ENCODE peak calls at places on chromosomes 6 and 20, in eight cellular contexts. A is Calu3; H is MM.1S; G is pons; X is cardiac muscle cell; C is astrocyte of the spinal cord; P is effector CD4-positive, alpha-beta T cell; Y is HT1080. M is an unnamed sample.

GRCh38 chr6:154555075-154555677 is 44.7 kb upstream of the CNKSR3 start:
- DNase-seq in A (no peak), H (no peak), G (no peak), X (no peak), C (peak), P (no peak), Y (peak), M (peak)

GRCh38 chr20:51565298-51565697 is 22.8 kb upstream of the NFATC2 start:
- DNase-seq in A (no peak), H (no peak), G (no peak), X (no peak), C (no peak), P (no peak), Y (no peak), M (no peak)

GRCh38 chr6:137231156-137231555 is 12.0 kb upstream of the IFNGR1 start:
- DNase-seq in A (no peak), H (no peak), G (no peak), X (no peak), C (no peak), P (no peak), Y (no peak), M (no peak)

GRCh38 chr20:49759266-49759950 is 45.7 kb upstream of the B4GALT5 start:
- DNase-seq in A (no peak), H (no peak), G (no peak), X (no peak), C (no peak), P (no peak), Y (no peak), M (no peak)

GRCh38 chr6:104601008-104601745 is 258.5 kb downstream of the HACE1 start:
- DNase-seq in A (no peak), H (no peak), G (no peak), X (no peak), C (no peak), P (no peak), Y (no peak), M (no peak)

GRCh38 chr6:2793491-2794151 is 28.4 kb downstream of the WRNIP1 start:
- DNase-seq in A (no peak), H (no peak), G (no peak), X (peak), C (peak), P (no peak), Y (no peak), M (no peak)

GRCh38 chr6:147001621-147002020 is 202.6 kb upstream of the STXBP5 start:
- DNase-seq in A (no peak), H (no peak), G (no peak), X (no peak), C (no peak), P (no peak), Y (no peak), M (no peak)

GRCh38 chr6:166624275-166624674 is 2.8 kb downstream of the RPS6KA2 start:
- DNase-seq in A (no peak), H (no peak), G (peak), X (no peak), C (peak), P (no peak), Y (no peak), M (no peak)

GRCh38 chr20:23602261-23602660 is 3.5 kb downstream of the CST9 start:
- DNase-seq in A (no peak), H (no peak), G (no peak), X (no peak), C (no peak), P (no peak), Y (no peak), M (no peak)

GRCh38 chr20:57596358-57596757 is 23.9 kb downstream of the ZBP1 start:
- DNase-seq in A (no peak), H (no peak), G (no peak), X (no peak), C (no peak), P (no peak), Y (no peak), M (no peak)

GRCh38 chr6:124967444-124967843 is 5.2 kb downstream of the RNF217 start:
- DNase-seq in A (no peak), H (no peak), G (no peak), X (no peak), C (no peak), P (no peak), Y (peak), M (no peak)

GRCh38 chr6:79888587-79888986 is 58.8 kb downstream of the ELOVL4 start:
- DNase-seq in A (no peak), H (no peak), G (no peak), X (no peak), C (no peak), P (no peak), Y (no peak), M (no peak)

GRCh38 chr20:38325905-38326304 is 20.4 kb upstream of the LBP start:
- DNase-seq in A (no peak), H (peak), G (no peak), X (no peak), C (no peak), P (no peak), Y (no peak), M (no peak)

GRCh38 chr20:22429175-22430153 is 154.9 kb downstream of the FOXA2 start:
- DNase-seq in A (no peak), H (no peak), G (no peak), X (no peak), C (no peak), P (no peak), Y (no peak), M (no peak)

GRCh38 chr6:166765234-166765541 is 138.1 kb upstream of the RPS6KA2 start:
- DNase-seq in A (no peak), H (no peak), G (no peak), X (no peak), C (no peak), P (no peak), Y (no peak), M (no peak)

GRCh38 chr6:446418-447366 is 55.1 kb downstream of the IRF4 start:
- DNase-seq in A (no peak), H (no peak), G (no peak), X (no peak), C (no peak), P (peak), Y (peak), M (no peak)

GRCh38 chr6:119966484-119966883 is 616.9 kb upstream of the MAN1A1 start:
- DNase-seq in A (no peak), H (no peak), G (no peak), X (no peak), C (no peak), P (no peak), Y (no peak), M (no peak)

GRCh38 chr20:49586967-49587587 is 19.1 kb upstream of the PTGIS start:
- DNase-seq in A (no peak), H (no peak), G (no peak), X (no peak), C (peak), P (no peak), Y (no peak), M (no peak)

GRCh38 chr6:142336183-142336582 is 34.4 kb downstream of the ADGRG6 start:
- DNase-seq in A (no peak), H (no peak), G (no peak), X (no peak), C (no peak), P (no peak), Y (no peak), M (no peak)

GRCh38 chr6:111662192-111662793 is 56.6 kb upstream of the TRAF3IP2 start:
- DNase-seq in A (no peak), H (no peak), G (no peak), X (no peak), C (no peak), P (no peak), Y (no peak), M (no peak)

GRCh38 chr20:10359621-10360040 is 74.4 kb downstream of the MKKS start:
- DNase-seq in A (no peak), H (no peak), G (no peak), X (no peak), C (peak), P (no peak), Y (peak), M (no peak)

GRCh38 chr6:71287038-71287437 is 1.6 kb upstream of the OGFRL1 start:
- DNase-seq in A (no peak), H (peak), G (peak), X (no peak), C (no peak), P (no peak), Y (no peak), M (no peak)

GRCh38 chr20:63368151-63368550 is 7.0 kb upstream of the CHRNA4 start:
- DNase-seq in A (no peak), H (no peak), G (no peak), X (no peak), C (no peak), P (no peak), Y (no peak), M (no peak)

GRCh38 chr6:23228439-23229024 is 659.2 kb downstream of the HDGFL1 start:
- DNase-seq in A (no peak), H (no peak), G (no peak), X (no peak), C (no peak), P (no peak), Y (peak), M (no peak)

GRCh38 chr6:37988131-37988530 is 168.6 kb downstream of the ZFAND3 start:
- DNase-seq in A (no peak), H (no peak), G (no peak), X (no peak), C (peak), P (no peak), Y (no peak), M (no peak)

GRCh38 chr6:109349419-109349987 is 32.8 kb downstream of the CD164 start:
- DNase-seq in A (peak), H (no peak), G (no peak), X (peak), C (peak), P (no peak), Y (peak), M (peak)

GRCh38 chr20:58787211-58788067 is 63.3 kb downstream of the GNAS-AS1 start:
- DNase-seq in A (no peak), H (no peak), G (no peak), X (no peak), C (no peak), P (no peak), Y (no peak), M (no peak)

GRCh38 chr20:47267621-47268020 is 88.9 kb downstream of the ZMYND8 start:
- DNase-seq in A (no peak), H (no peak), G (no peak), X (no peak), C (no peak), P (no peak), Y (no peak), M (no peak)

GRCh38 chr6:157240960-157241311 is 82.4 kb downstream of the TMEM242 start:
- DNase-seq in A (no peak), H (no peak), G (no peak), X (no peak), C (no peak), P (no peak), Y (no peak), M (no peak)

GRCh38 chr6:166998256-166999144 is 697 bp upstream of the CEP43 start:
- DNase-seq in A (peak), H (no peak), G (no peak), X (no peak), C (no peak), P (peak), Y (peak), M (peak)

GRCh38 chr6:112155900-112156299 is 68.5 kb downstream of the FAM229B start:
- DNase-seq in A (no peak), H (no peak), G (no peak), X (no peak), C (no peak), P (no peak), Y (no peak), M (no peak)

GRCh38 chr6:87718662-87719433 is 16.8 kb upstream of the AKIRIN2 start:
- DNase-seq in A (peak), H (no peak), G (no peak), X (no peak), C (no peak), P (no peak), Y (peak), M (no peak)

GRCh38 chr20:54107600-54108393 is 37.4 kb upstream of the BCAS1 start:
- DNase-seq in A (peak), H (no peak), G (no peak), X (no peak), C (no peak), P (no peak), Y (no peak), M (peak)

GRCh38 chr20:1338096-1338495 is 9.2 kb upstream of the SDCBP2 start:
- DNase-seq in A (no peak), H (no peak), G (no peak), X (no peak), C (no peak), P (no peak), Y (no peak), M (no peak)

GRCh38 chr6:160202411-160202810 is 56.2 kb downstream of the SLC22A2 start:
- DNase-seq in A (no peak), H (no peak), G (no peak), X (no peak), C (no peak), P (no peak), Y (no peak), M (no peak)

GRCh38 chr20:24086121-24086520 is 97.5 kb upstream of the GGTLC1 start:
- DNase-seq in A (no peak), H (no peak), G (no peak), X (no peak), C (no peak), P (no peak), Y (no peak), M (no peak)

GRCh38 chr6:108661430-108661829 is 100.7 kb downstream of the FOXO3 start:
- DNase-seq in A (no peak), H (no peak), G (no peak), X (no peak), C (peak), P (no peak), Y (peak), M (no peak)